ENCODE peak calls at places on chromosomes 6 and 20, in five cellular contexts. J is mesenchymal stem cell, X is NT2/D1, B is GM23248, K is PC-3. E is an unnamed sample.

GRCh38 chr20:49230021-49230420 is 10.8 kb downstream of the DDX27 start:
- DNase-seq in K (no peak), X (no peak), B (no peak), J (no peak), E (no peak)

GRCh38 chr6:156779206-156780116 is 2.3 kb downstream of the ARID1B start:
- DNase-seq in B (peak), J (peak), X (no peak), K (no peak), E (no peak)

GRCh38 chr6:108661430-108661829 is 100.7 kb downstream of the FOXO3 start:
- DNase-seq in X (no peak), B (peak), K (peak), J (peak), E (no peak)

GRCh38 chr6:140671926-140672325 is 1297.5 kb upstream of the CITED2 start:
- DNase-seq in J (no peak), X (no peak), B (no peak), K (peak), E (no peak)

GRCh38 chr6:36853325-36853724 is 14.1 kb upstream of the CPNE5 start:
- DNase-seq in X (no peak), J (peak), B (peak), K (peak), E (no peak)

GRCh38 chr20:2729251-2729713 is 36.7 kb downstream of the EBF4 start:
- DNase-seq in B (no peak), K (no peak), J (peak), X (no peak), E (no peak)

GRCh38 chr6:151958332-151958731 is 150.8 kb downstream of the ESR1 start:
- DNase-seq in K (peak), J (no peak), B (peak), X (no peak), E (no peak)

GRCh38 chr6:145899915-145900569 is 64.1 kb downstream of the SHPRH start:
- DNase-seq in X (no peak), J (no peak), K (no peak), B (no peak), E (no peak)

GRCh38 chr6:18264338-18265098 is at the start of gene DEK:
- DNase-seq in K (peak), B (peak), J (peak), X (peak), E (no peak)

GRCh38 chr6:17485181-17485580 is 91.8 kb downstream of the CAP2 start:
- DNase-seq in K (no peak), B (no peak), J (no peak), X (no peak), E (no peak)

GRCh38 chr6:136607204-136607931 is 57.1 kb upstream of the MAP7 start:
- DNase-seq in K (peak), B (peak), J (no peak), X (no peak), E (no peak)

GRCh38 chr6:31725502-31726350 is 2.6 kb downstream of the MPIG6B start:
- DNase-seq in K (no peak), X (no peak), J (no peak), B (no peak), E (no peak)

GRCh38 chr6:75642314-75642713 is 40.6 kb downstream of the SENP6 start:
- DNase-seq in J (no peak), K (no peak), X (no peak), B (no peak), E (no peak)

GRCh38 chr20:36873498-36874189 is 2.3 kb upstream of the TLDC2 start:
- DNase-seq in J (no peak), B (no peak), K (no peak), X (no peak), E (no peak)

GRCh38 chr20:1775117-1775516 is 117.5 kb upstream of the SIRPG start:
- DNase-seq in B (peak), X (no peak), J (peak), K (peak), E (no peak)

GRCh38 chr6:33297406-33297955 is 1.3 kb downstream of the RGL2 start:
- DNase-seq in K (peak), J (no peak), X (no peak), B (no peak), E (no peak)
- H3K9ac ChIP-seq in K (peak), J (peak), X (peak), B (peak), E (peak)

GRCh38 chr6:106724337-106724736 is 95.0 kb downstream of the QRSL1 start:
- DNase-seq in K (no peak), J (no peak), B (no peak), X (no peak), E (no peak)
- H3K9ac ChIP-seq in K (no peak), J (no peak), B (no peak), X (no peak), E (no peak)

DNA sequence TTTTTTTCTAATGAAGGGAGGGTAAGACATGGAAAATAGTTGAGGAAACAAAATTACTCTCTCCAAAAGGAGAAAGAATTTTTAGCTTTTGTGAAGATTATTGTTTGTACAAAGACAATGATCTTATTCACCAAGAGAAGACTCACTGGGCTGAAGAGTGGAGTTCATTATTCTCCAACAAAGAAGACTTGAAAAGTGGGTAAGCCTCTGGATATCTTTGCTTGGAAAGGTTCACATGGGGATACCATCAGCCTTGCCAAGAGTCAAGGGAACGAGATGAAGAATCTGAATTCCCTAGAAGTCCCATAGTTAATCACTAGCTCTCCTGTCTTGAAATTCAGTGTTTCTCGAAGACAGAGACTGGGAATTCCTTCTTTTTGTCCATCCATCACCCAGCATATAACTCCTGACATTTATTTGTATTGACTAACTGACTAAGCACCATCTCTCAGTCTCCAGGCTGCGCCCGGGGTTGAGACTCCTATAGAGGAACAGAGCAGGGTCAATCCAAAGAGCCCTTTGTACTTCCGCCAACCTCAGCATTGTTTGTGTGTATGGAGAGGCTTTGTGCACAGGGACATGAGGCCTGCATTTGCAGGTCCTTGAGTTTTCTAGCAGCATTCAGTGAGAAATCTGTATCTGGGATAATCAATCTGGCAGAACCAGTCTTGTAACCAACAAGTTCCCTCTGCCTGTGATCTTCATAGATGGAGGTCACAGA is 462.0 kb downstream of the KIF16B start:
- DNase-seq in X (no peak), K (peak), J (no peak), B (no peak), E (no peak)
- H3K9ac ChIP-seq in X (no peak), K (no peak), J (no peak), B (no peak), E (no peak)

DNA sequence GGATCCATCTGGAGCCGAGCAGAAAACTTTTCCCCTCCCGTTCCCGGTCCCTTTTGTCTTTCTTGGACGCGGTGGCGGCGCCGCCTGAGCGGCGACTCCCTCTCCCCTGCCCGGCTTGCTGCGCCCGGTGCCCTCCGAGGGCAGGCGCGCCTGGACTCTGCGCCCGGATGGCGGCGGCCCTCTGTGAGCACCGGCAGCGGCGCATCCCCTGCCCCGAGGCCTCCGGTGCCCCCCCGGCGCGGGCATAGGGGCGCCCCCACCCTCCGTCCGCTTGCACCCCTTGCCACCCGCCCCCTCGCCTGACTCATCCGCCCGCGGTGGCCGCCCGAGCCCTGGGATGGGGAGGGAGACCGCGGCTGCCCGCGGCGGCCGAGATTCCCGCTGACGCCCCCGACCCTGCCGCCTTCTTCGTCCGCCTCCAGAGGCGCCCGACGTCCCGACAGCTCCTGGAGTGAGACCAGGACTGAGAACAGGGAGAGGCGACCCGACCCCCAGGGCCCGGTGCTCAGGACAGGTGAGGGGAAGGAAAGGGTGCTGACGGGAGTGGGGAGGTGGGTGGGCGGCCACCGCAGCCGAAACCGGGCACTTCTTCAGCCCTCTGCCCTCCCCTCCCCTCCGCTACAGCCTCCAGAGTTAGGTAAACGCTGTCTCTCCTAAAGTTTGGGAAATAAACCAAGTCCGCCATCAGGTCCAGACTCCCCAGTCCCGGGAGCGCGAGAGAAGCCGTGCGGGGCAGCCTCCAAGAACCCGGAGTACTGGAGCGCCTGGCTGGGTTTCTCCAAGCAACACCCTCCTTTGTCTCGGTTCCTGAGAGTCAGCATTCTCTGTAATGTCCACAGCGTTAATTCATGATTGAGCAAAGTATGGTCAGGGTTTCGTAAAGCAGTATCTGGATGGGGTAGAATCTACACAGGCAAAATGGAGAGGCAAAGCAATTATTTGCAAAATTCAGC is at the start of gene TMEM200A:
- DNase-seq in X (no peak), J (peak), B (peak), K (no peak), E (no peak)
- H3K9ac ChIP-seq in X (peak), J (peak), B (peak), K (no peak), E (no peak)

GRCh38 chr20:63445075-63445734 is 27.2 kb downstream of the KCNQ2 start:
- DNase-seq in X (no peak), K (no peak), B (no peak), J (no peak), E (no peak)
- H3K9ac ChIP-seq in X (no peak), K (no peak), B (no peak), J (no peak), E (no peak)

GRCh38 chr6:158938811-158939254 is 61.2 kb downstream of the RSPH3 start:
- DNase-seq in J (no peak), B (peak), K (no peak), X (no peak), E (no peak)
- H3K9ac ChIP-seq in J (peak), B (peak), K (no peak), X (no peak), E (no peak)

GRCh38 chr6:111201155-111201554 is 113.9 kb downstream of the SLC16A10 start:
- DNase-seq in X (no peak), B (no peak), J (no peak), K (no peak), E (no peak)
- H3K9ac ChIP-seq in X (no peak), B (no peak), J (no peak), K (no peak), E (no peak)

DNA sequence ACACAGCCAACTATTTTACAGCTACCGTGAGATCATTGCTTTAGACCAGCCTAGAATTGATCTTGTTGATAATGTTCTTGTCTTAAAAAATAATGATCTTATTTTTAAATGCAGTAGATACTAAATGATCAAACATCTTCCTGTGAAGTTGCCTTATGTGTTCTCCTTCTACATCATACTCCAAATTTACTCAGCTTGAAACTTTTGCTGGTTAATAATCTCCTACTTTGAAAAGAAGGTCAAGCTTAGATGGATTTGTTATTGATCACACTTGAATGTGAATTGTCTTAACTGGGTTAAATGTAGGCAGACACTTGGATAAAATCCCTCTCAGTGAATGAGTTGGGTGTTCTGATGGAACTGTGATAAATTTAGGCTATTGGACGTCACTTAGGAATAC is 91.9 kb downstream of the HAO1 start:
- DNase-seq in X (no peak), K (no peak), B (no peak), J (no peak), E (no peak)
- H3K9ac ChIP-seq in X (no peak), K (no peak), B (no peak), J (no peak), E (no peak)

E was measured in GM12878.